ENCODE peak calls at places on chromosomes 11 and 22, in eight cellular contexts. Z, S, L, R, I, M, V and Q are unnamed samples.

GRCh38 chr11:95337175-95337957 is 106.4 kb upstream of the SESN3 start:
- DNase-seq in V (peak; percentile 86), Z (no peak), M (peak; percentile 28), L (peak; percentile 44), S (no peak), R (peak; percentile 68), I (peak; percentile 37), Q (peak; percentile 21)

GRCh38 chr22:19038728-19039447 is 83.3 kb downstream of the DGCR2 start:
- DNase-seq in R (peak; percentile 39), M (no peak), Z (no peak), V (no peak), L (no peak), I (no peak), S (no peak), Q (no peak)

GRCh38 chr11:86696004-86696403 is 23.6 kb upstream of the ME3 start:
- DNase-seq in V (no peak), I (no peak), S (no peak), M (no peak), L (peak; percentile 85), Z (peak; percentile 98), R (no peak), Q (peak; percentile 91)

GRCh38 chr22:44628856-44629255 is 73.1 kb upstream of the PRR5 start:
- DNase-seq in M (no peak), R (peak; percentile 38), I (no peak), S (no peak), L (no peak), V (no peak), Z (no peak), Q (no peak)

GRCh38 chr22:26573026-26573662 is 16.8 kb downstream of the TPST2 start:
- DNase-seq in Z (no peak), I (no peak), R (peak; percentile 85), L (peak; percentile 83), S (no peak), M (no peak), V (no peak), Q (no peak)

GRCh38 chr11:65968600-65969482 is 7.3 kb downstream of the SART1 start:
- DNase-seq in V (no peak), M (no peak), S (no peak), Z (no peak), L (no peak), R (peak; percentile 66), I (no peak), Q (no peak)

GRCh38 chr11:1208361-1209261 is 14.3 kb upstream of the MUC5B start:
- DNase-seq in L (no peak), S (no peak), Z (no peak), R (peak; percentile 42), M (no peak), I (no peak), V (no peak), Q (no peak)

GRCh38 chr22:29270475-29271271 is 2.6 kb downstream of the EWSR1 start:
- DNase-seq in R (no peak), V (no peak), Z (peak; percentile 60), I (no peak), M (no peak), L (peak; percentile 33), S (no peak), Q (peak; percentile 50)

GRCh38 chr11:83051760-83052671 is 19.7 kb downstream of the RAB30 start:
- DNase-seq in V (no peak), Z (peak; percentile 92), M (no peak), L (peak; percentile 80), R (no peak), S (no peak), I (no peak), Q (peak; percentile 74)

GRCh38 chr11:11985016-11985715 is 23.3 kb downstream of the DKK3 start:
- DNase-seq in V (no peak), M (no peak), S (no peak), Z (peak; percentile 82), L (no peak), R (no peak), I (no peak), Q (peak; percentile 70)

GRCh38 chr22:50434849-50435700 is 39.8 kb downstream of the SBF1 start:
- DNase-seq in Z (no peak), L (no peak), I (no peak), R (no peak), S (no peak), M (no peak), V (peak; percentile 1), Q (no peak)

GRCh38 chr11:71131861-71132260 is 120.5 kb downstream of the SHANK2 start:
- DNase-seq in L (no peak), S (no peak), Z (no peak), M (no peak), V (no peak), I (no peak), R (no peak), Q (no peak)

GRCh38 chr11:129749141-129749540 is 66.5 kb upstream of the TMEM45B start:
- DNase-seq in M (no peak), L (no peak), R (no peak), Z (no peak), V (no peak), S (no peak), I (no peak), Q (no peak)

GRCh38 chr11:116694815-116695590 is 77.8 kb downstream of the BUD13 start:
- DNase-seq in S (no peak), L (no peak), Z (no peak), R (no peak), M (no peak), V (no peak), I (no peak), Q (no peak)

GRCh38 chr11:95767498-95767897 is 22.1 kb downstream of the FAM76B start:
- DNase-seq in L (no peak), R (no peak), S (no peak), Z (peak; percentile 53), I (no peak), M (no peak), V (no peak), Q (peak; percentile 5)

GRCh38 chr11:59216654-59217640 is 4.2 kb upstream of the MPEG1 start:
- DNase-seq in M (no peak), R (no peak), V (peak; percentile 97), I (no peak), Z (peak; percentile 67), S (no peak), L (peak; percentile 60), Q (peak; percentile 28)

GRCh38 chr22:47996446-47996857 is 1234.0 kb downstream of the TBC1D22A start:
- DNase-seq in L (no peak), R (no peak), M (no peak), S (no peak), Z (no peak), V (peak; percentile 65), I (no peak), Q (no peak)

GRCh38 chr11:134504146-134504905 is 92.3 kb upstream of the B3GAT1 start:
- DNase-seq in M (no peak), S (no peak), L (peak; percentile 27), I (no peak), R (no peak), Z (no peak), V (no peak), Q (no peak)

GRCh38 chr11:27355575-27356104 is 7.4 kb downstream of the CCDC34 start:
- DNase-seq in M (no peak), I (no peak), L (no peak), S (no peak), R (no peak), Z (no peak), V (no peak), Q (no peak)

GRCh38 chr22:28442951-28443876 is 236.4 kb downstream of the TTC28 start:
- DNase-seq in L (peak; percentile 83), V (no peak), M (peak; percentile 9), S (peak; percentile 15), R (peak; percentile 63), Z (peak; percentile 63), I (no peak), Q (peak; percentile 76)

GRCh38 chr22:48805516-48805915 is 1022.2 kb downstream of the BRD1 start:
- DNase-seq in M (no peak), L (no peak), Z (no peak), I (no peak), S (no peak), V (no peak), R (no peak), Q (no peak)

GRCh38 chr22:38298312-38299000 is 18.8 kb downstream of the CSNK1E start:
- DNase-seq in R (no peak), S (peak; percentile 28), V (peak; percentile 54), M (peak; percentile 36), Z (peak; percentile 100), L (peak; percentile 47), I (no peak), Q (peak; percentile 71)